ENCODE peak calls at places on chromosomes 13 and 19, in eight cellular contexts. U is thyroid gland, A is SK-N-SH, K is psoas muscle, Y is astrocyte of the spinal cord, G is HuH-7, O is aorta, X is C1 segment of cervical spinal cord. Z is an unnamed sample.
A peak's percentile ranks its signal among the peaks of the same experiment; 100 is the strongest.

GRCh38 chr13:96346846-96347367 is 257.0 kb downstream of the HS6ST3 start:
- DNase-seq in U (no peak), A (peak; percentile 51), K (no peak), Y (no peak), G (no peak), O (no peak), X (no peak), Z (no peak)

GRCh38 chr19:17790059-17790780 is 4.7 kb upstream of the B3GNT3 start:
- DNase-seq in U (no peak), A (no peak), K (no peak), Y (no peak), G (no peak), O (no peak), X (no peak), Z (no peak)

GRCh38 chr13:66617786-66618185 is 612.4 kb downstream of the PCDH9 start:
- DNase-seq in U (no peak), A (no peak), K (no peak), Y (no peak), G (no peak), O (no peak), X (no peak), Z (no peak)

GRCh38 chr13:40622761-40623160 is 43.7 kb downstream of the FOXO1 start:
- DNase-seq in U (no peak), A (no peak), K (no peak), Y (no peak), G (no peak), O (no peak), X (no peak), Z (no peak)

GRCh38 chr19:12660980-12661379 is 5.6 kb downstream of the MAN2B1 start:
- DNase-seq in U (no peak), A (no peak), K (no peak), Y (no peak), G (no peak), O (no peak), X (peak; percentile 17), Z (no peak)

GRCh38 chr19:8459520-8460260 is 14.9 kb downstream of the HNRNPM start:
- DNase-seq in U (no peak), A (no peak), K (no peak), Y (peak; percentile 72), G (no peak), O (no peak), X (no peak), Z (peak; percentile 71)

GRCh38 chr13:100403675-100404074 is 184.9 kb downstream of the GGACT start:
- DNase-seq in U (no peak), A (no peak), K (no peak), Y (no peak), G (no peak), O (no peak), X (no peak), Z (no peak)

GRCh38 chr13:64446372-64446771 is 2783.8 kb downstream of the PCDH9 start:
- DNase-seq in U (no peak), A (peak; percentile 7), K (no peak), Y (no peak), G (peak; percentile 7), O (no peak), X (no peak), Z (no peak)

GRCh38 chr13:31638577-31638976 is 100.7 kb upstream of the RXFP2 start:
- DNase-seq in U (no peak), A (no peak), K (no peak), Y (peak; percentile 85), G (no peak), O (no peak), X (no peak), Z (peak; percentile 88)

GRCh38 chr13:23679214-23679613 is 109.0 kb downstream of the TNFRSF19 start:
- DNase-seq in U (no peak), A (no peak), K (no peak), Y (peak; percentile 72), G (no peak), O (no peak), X (no peak), Z (no peak)

GRCh38 chr13:101398920-101399319 is 17.4 kb downstream of the NALCN start:
- DNase-seq in U (no peak), A (no peak), K (no peak), Y (peak; percentile 86), G (no peak), O (no peak), X (no peak), Z (peak; percentile 29)

GRCh38 chr13:48750588-48751383 is 97.1 kb downstream of the CYSLTR2 start:
- DNase-seq in U (peak; percentile 82), A (no peak), K (peak; percentile 60), Y (peak; percentile 47), G (no peak), O (peak; percentile 44), X (no peak), Z (peak; percentile 63)

GRCh38 chr13:66581691-66582090 is 648.4 kb downstream of the PCDH9 start:
- DNase-seq in U (no peak), A (no peak), K (no peak), Y (no peak), G (no peak), O (no peak), X (no peak), Z (no peak)

GRCh38 chr19:35299523-35300339 is 7.8 kb downstream of the MAG start:
- DNase-seq in U (no peak), A (peak; percentile 83), K (no peak), Y (no peak), G (no peak), O (no peak), X (peak; percentile 28), Z (no peak)

GRCh38 chr19:45917421-45918091 is 3.0 kb upstream of the NANOS2 start:
- DNase-seq in U (no peak), A (no peak), K (no peak), Y (no peak), G (no peak), O (no peak), X (no peak), Z (no peak)

GRCh38 chr13:22047082-22047784 is 376.4 kb downstream of the FGF9 start:
- DNase-seq in U (no peak), A (no peak), K (no peak), Y (no peak), G (no peak), O (no peak), X (no peak), Z (no peak)

GRCh38 chr13:90564096-90564495 is 783.4 kb upstream of the MIR17HG start:
- DNase-seq in U (no peak), A (no peak), K (no peak), Y (no peak), G (no peak), O (no peak), X (no peak), Z (no peak)

GRCh38 chr13:33480561-33480960 is 195.0 kb upstream of the STARD13 start:
- DNase-seq in U (no peak), A (no peak), K (no peak), Y (no peak), G (no peak), O (no peak), X (no peak), Z (peak; percentile 40)

GRCh38 chr13:50195045-50195444 is 179.8 kb downstream of the KCNRG start:
- DNase-seq in U (no peak), A (no peak), K (no peak), Y (no peak), G (no peak), O (no peak), X (no peak), Z (no peak)

GRCh38 chr19:35509861-35510625 is 3.4 kb downstream of the DMKN start:
- DNase-seq in U (peak; percentile 95), A (peak; percentile 90), K (peak; percentile 76), Y (peak; percentile 5), G (peak; percentile 97), O (peak; percentile 84), X (peak; percentile 11), Z (peak; percentile 38)

GRCh38 chr19:50431343-50432220 is 1.1 kb upstream of the MYBPC2 start:
- DNase-seq in U (peak; percentile 80), A (peak; percentile 96), K (peak; percentile 93), Y (peak; percentile 62), G (peak; percentile 96), O (peak; percentile 91), X (peak; percentile 66), Z (peak; percentile 67)

GRCh38 chr13:51844862-51845573 is at the start of gene TMEM272:
- DNase-seq in U (peak; percentile 60), A (peak; percentile 87), K (peak; percentile 70), Y (peak; percentile 17), G (peak; percentile 71), O (peak; percentile 64), X (peak; percentile 26), Z (peak; percentile 22)

GRCh38 chr13:112820318-112820717 is 130.5 kb downstream of the ATP11A start:
- DNase-seq in U (no peak), A (no peak), K (no peak), Y (no peak), G (no peak), O (peak; percentile 21), X (no peak), Z (no peak)

GRCh38 chr13:98285317-98285716 is 108.2 kb upstream of the RNF113B start:
- DNase-seq in U (no peak), A (peak; percentile 39), K (no peak), Y (no peak), G (no peak), O (no peak), X (no peak), Z (no peak)

GRCh38 chr13:73462241-73462640 is 403.4 kb downstream of the KLF5 start:
- DNase-seq in U (no peak), A (no peak), K (no peak), Y (no peak), G (no peak), O (no peak), X (no peak), Z (no peak)

GRCh38 chr13:109274188-109274821 is 512.1 kb downstream of the IRS2 start:
- DNase-seq in U (peak; percentile 40), A (no peak), K (no peak), Y (peak; percentile 70), G (no peak), O (no peak), X (no peak), Z (peak; percentile 52)

GRCh38 chr13:99658266-99658991 is 157.2 kb downstream of the TM9SF2 start:
- DNase-seq in U (peak; percentile 49), A (peak; percentile 59), K (peak; percentile 59), Y (peak; percentile 82), G (peak; percentile 18), O (peak; percentile 67), X (peak; percentile 69), Z (peak; percentile 56)

GRCh38 chr13:94784066-94784465 is 71.7 kb upstream of the SOX21 start:
- DNase-seq in U (no peak), A (no peak), K (no peak), Y (peak; percentile 50), G (no peak), O (no peak), X (no peak), Z (peak; percentile 49)

GRCh38 chr13:62375653-62376052 is 960.0 kb upstream of the PCDH20 start:
- DNase-seq in U (no peak), A (no peak), K (no peak), Y (no peak), G (no peak), O (no peak), X (no peak), Z (no peak)

GRCh38 chr19:41699231-41699967 is 9.0 kb upstream of the CEACAM5 start:
- DNase-seq in U (no peak), A (no peak), K (no peak), Y (no peak), G (peak; percentile 46), O (no peak), X (no peak), Z (no peak)

GRCh38 chr19:9953802-9954542 is 17.7 kb upstream of the OLFM2 start:
- DNase-seq in U (no peak), A (no peak), K (no peak), Y (no peak), G (no peak), O (no peak), X (no peak), Z (no peak)

GRCh38 chr13:105778196-105778595 is 757.3 kb downstream of the EFNB2 start:
- DNase-seq in U (no peak), A (no peak), K (no peak), Y (peak; percentile 65), G (no peak), O (no peak), X (no peak), Z (no peak)

GRCh38 chr13:37349916-37350315 is 244.5 kb upstream of the CSNK1A1L start:
- DNase-seq in U (no peak), A (no peak), K (no peak), Y (no peak), G (no peak), O (no peak), X (no peak), Z (no peak)

GRCh38 chr13:64551755-64552154 is 2678.4 kb downstream of the PCDH9 start:
- DNase-seq in U (no peak), A (no peak), K (no peak), Y (peak; percentile 18), G (no peak), O (no peak), X (no peak), Z (peak; percentile 67)

Z was measured in fibroblast of the aortic adventitia.